ENCODE peak calls at places on chromosomes 6 and 20, in seven cellular contexts. E is GM04503; C is stimulated activated CD4-positive, alpha-beta T cell treated with anti-CD3 and anti-CD28 coated beads, Interleukin-1b, Interleukin-23, amount 100 ng/mL, for 1 hour; N is stimulated activated effector memory CD8-positive, alpha-beta T cell treated with anti-CD3 and anti-CD28 coated beads, Interleukin-12 subunit alpha, Interleukin-12 subunit beta, amount 100 ng/mL, for 72 hours; U is NCI-H345; O is cardiac fibroblast; R is activated CD8-positive, alpha-beta memory T cell treated with anti-CD3 and anti-CD28 coated beads for 1 hour. B is an unnamed sample.

GRCh38 chr20:63736893-63737689 is 627 bp downstream of the LIME1 start:
- DNase-seq in C (no peak), E (no peak), O (no peak), N (peak; percentile 79), R (peak; percentile 41), U (no peak), B (no peak)

GRCh38 chr20:57251344-57251743 is 15.1 kb downstream of the BMP7 start:
- DNase-seq in U (no peak), R (no peak), O (no peak), N (peak; percentile 51), C (no peak), E (no peak), B (no peak)

GRCh38 chr20:11912013-11912663 is 5.6 kb upstream of the BTBD3 start:
- DNase-seq in C (no peak), N (no peak), U (peak; percentile 23), O (peak; percentile 30), E (no peak), R (no peak), B (no peak)

GRCh38 chr6:31270788-31271640 is 878 bp downstream of the HLA-C start:
- DNase-seq in E (peak; percentile 5), O (peak; percentile 61), U (peak; percentile 15), R (no peak), N (peak; percentile 83), C (peak; percentile 40), B (peak; percentile 39)

GRCh38 chr6:88650029-88650619 is 313.3 kb downstream of the RNGTT start:
- DNase-seq in O (peak; percentile 82), E (peak; percentile 71), N (no peak), U (no peak), R (no peak), C (no peak), B (no peak)

GRCh38 chr20:3238616-3239025 is 369 bp downstream of the SLC4A11 start:
- DNase-seq in O (peak; percentile 18), R (no peak), E (no peak), C (no peak), U (peak; percentile 44), N (peak; percentile 72), B (no peak)

GRCh38 chr20:53914091-53914860 is 156.1 kb downstream of the BCAS1 start:
- DNase-seq in N (no peak), E (no peak), C (no peak), U (no peak), O (peak; percentile 51), R (no peak), B (no peak)

GRCh38 chr6:125099211-125100017 is 54.2 kb upstream of the TPD52L1 start:
- DNase-seq in U (peak; percentile 80), E (no peak), C (no peak), R (no peak), O (peak; percentile 64), N (no peak), B (peak; percentile 24)

GRCh38 chr6:42889815-42890214 is 10.4 kb downstream of the RPL7L1 start:
- DNase-seq in C (no peak), N (no peak), U (no peak), O (no peak), E (no peak), R (no peak), B (no peak)

GRCh38 chr20:23253524-23253923 is 97.1 kb upstream of the NXT1 start:
- DNase-seq in N (no peak), E (no peak), R (no peak), C (no peak), O (no peak), U (no peak), B (no peak)

GRCh38 chr20:47854687-47855212 is 69.5 kb upstream of the SULF2 start:
- DNase-seq in O (peak; percentile 38), N (no peak), R (no peak), C (no peak), U (peak; percentile 70), E (no peak), B (no peak)

GRCh38 chr20:52923123-52923543 is 49.0 kb upstream of the TSHZ2 start:
- DNase-seq in O (peak; percentile 80), C (no peak), U (no peak), E (peak; percentile 95), N (no peak), R (no peak), B (no peak)

GRCh38 chr20:3092611-3093379 is 8.3 kb upstream of the AVP start:
- DNase-seq in N (no peak), U (no peak), O (peak; percentile 7), R (no peak), C (no peak), E (no peak), B (no peak)

GRCh38 chr20:12916699-12917098 is 92.1 kb upstream of the SPTLC3 start:
- DNase-seq in E (no peak), U (no peak), N (no peak), C (no peak), O (no peak), R (no peak), B (no peak)

GRCh38 chr6:15994814-15995459 is 133.9 kb upstream of the MYLIP start:
- DNase-seq in E (no peak), O (no peak), R (no peak), C (no peak), U (no peak), N (no peak), B (no peak)

GRCh38 chr6:43455034-43455747 is at the start of gene DLK2:
- DNase-seq in U (peak; percentile 45), O (no peak), N (no peak), C (no peak), E (no peak), R (no peak), B (no peak)

GRCh38 chr6:2848851-2849250 is 7.2 kb upstream of the SERPINB1 start:
- DNase-seq in R (no peak), O (no peak), E (no peak), U (no peak), N (no peak), C (peak; percentile 41), B (no peak)

GRCh38 chr6:138545621-138545980 is 46.3 kb upstream of the NHSL1 start:
- DNase-seq in U (no peak), N (no peak), O (peak; percentile 41), C (no peak), R (no peak), E (no peak), B (no peak)

GRCh38 chr6:650098-650497 is 6.8 kb downstream of the HUS1B start:
- DNase-seq in U (no peak), N (no peak), O (no peak), E (no peak), C (no peak), R (no peak), B (no peak)

GRCh38 chr6:147397306-147397705 is 111.2 kb upstream of the SAMD5 start:
- DNase-seq in U (no peak), O (no peak), N (no peak), E (no peak), C (no peak), R (no peak), B (no peak)

GRCh38 chr20:3378138-3378537 is 29.3 kb downstream of the DNAAF9 start:
- DNase-seq in U (no peak), E (no peak), R (no peak), N (no peak), O (peak; percentile 14), C (no peak), B (no peak)

GRCh38 chr6:27025351-27025750 is 222.2 kb upstream of the PRSS16 start:
- DNase-seq in N (no peak), U (no peak), E (no peak), R (no peak), O (peak; percentile 25), C (no peak), B (no peak)

GRCh38 chr20:61776491-61776890 is 289.2 kb downstream of the TAF4 start:
- DNase-seq in R (no peak), O (no peak), C (no peak), N (no peak), E (no peak), U (no peak), B (no peak)

GRCh38 chr6:167794386-167795157 is 32.1 kb upstream of the AFDN start:
- DNase-seq in R (no peak), N (no peak), U (no peak), E (no peak), O (no peak), C (no peak), B (no peak)

GRCh38 chr6:35754452-35755321 is 17.9 kb downstream of the ARMC12 start:
- DNase-seq in C (no peak), U (peak; percentile 56), R (no peak), E (no peak), O (no peak), N (no peak), B (no peak)